ENCODE peak calls at places on chromosomes 11 and 22, in seven cellular contexts. O is K562, Q is HepG2, N is WTC11, K is HCT116, B is HEK293T, P is GM12878. Z is an unnamed sample.

GRCh38 chr22:35997438-35997837 is 31.2 kb downstream of the RBFOX2 start:
- DNase-seq in P (no peak), O (no peak), K (no peak), N (no peak), Q (no peak), B (no peak), Z (no peak)

GRCh38 chr11:118632577-118633318 is 25.3 kb downstream of the PHLDB1 start:
- DNase-seq in K (no peak), Q (no peak), N (no peak), O (no peak), P (no peak), B (no peak), Z (no peak)

GRCh38 chr22:19986410-19987341 is 29.9 kb downstream of the ARVCF start:
- DNase-seq in K (no peak), B (peak; percentile 99), N (peak; percentile 83), Q (peak; percentile 42), P (no peak), O (peak; percentile 100), Z (no peak)

GRCh38 chr11:110130642-110131238 is 37.5 kb downstream of the ZC3H12C start:
- DNase-seq in Q (no peak), K (no peak), O (no peak), P (no peak), B (peak; percentile 50), N (peak; percentile 13), Z (peak; percentile 0)

GRCh38 chr11:122213111-122213510 is 97.1 kb upstream of the BLID start:
- DNase-seq in Q (no peak), B (no peak), O (no peak), N (no peak), P (no peak), K (no peak), Z (no peak)

GRCh38 chr22:31230871-31231621 is 18.9 kb downstream of the LIMK2 start:
- DNase-seq in K (no peak), Q (peak; percentile 83), N (no peak), B (peak; percentile 72), P (no peak), O (no peak), Z (no peak)

GRCh38 chr22:44917372-44918165 is 92.2 kb downstream of the PHF21B start:
- DNase-seq in K (no peak), B (no peak), N (no peak), P (no peak), O (no peak), Q (no peak), Z (no peak)

GRCh38 chr11:123493393-123494063 is 63.5 kb downstream of the GRAMD1B start:
- DNase-seq in O (no peak), Q (no peak), B (no peak), N (no peak), P (no peak), K (no peak), Z (no peak)

GRCh38 chr11:117468888-117469287 is 141.2 kb downstream of the CEP164 start:
- DNase-seq in B (peak; percentile 31), Q (no peak), O (no peak), K (no peak), N (peak; percentile 33), P (no peak), Z (no peak)

GRCh38 chr11:104968856-104969776 is 742 bp upstream of the CASP4 start:
- DNase-seq in N (peak; percentile 34), O (no peak), Q (peak; percentile 50), P (no peak), B (no peak), K (no peak), Z (peak; percentile 52)

GRCh38 chr11:35178862-35179261 is 39.9 kb downstream of the CD44 start:
- DNase-seq in N (no peak), K (no peak), Q (no peak), O (no peak), P (no peak), B (no peak), Z (no peak)

GRCh38 chr11:39628311-39628710 is 1831.1 kb downstream of the LRRC4C start:
- DNase-seq in N (no peak), B (no peak), P (no peak), Q (no peak), K (no peak), O (no peak), Z (no peak)

GRCh38 chr22:45336971-45337431 is 27.3 kb downstream of the FAM118A start:
- DNase-seq in Q (no peak), P (no peak), O (no peak), B (no peak), N (no peak), K (no peak), Z (no peak)

GRCh38 chr22:24580276-24580675 is 12.6 kb downstream of the LRRC75B start:
- DNase-seq in P (no peak), N (no peak), B (no peak), Q (no peak), O (no peak), K (no peak), Z (no peak)

GRCh38 chr11:104765401-104765800 is 132.9 kb downstream of the CASP12 start:
- DNase-seq in P (no peak), B (no peak), K (no peak), Q (no peak), O (no peak), N (no peak), Z (no peak)

GRCh38 chr11:131668867-131669780 is 298.7 kb downstream of the NTM start:
- DNase-seq in N (peak; percentile 84), O (peak; percentile 84), Q (peak; percentile 17), B (peak; percentile 68), K (peak; percentile 6), P (no peak), Z (peak; percentile 91)

GRCh38 chr11:122743949-122744876 is 88.7 kb downstream of the UBASH3B start:
- DNase-seq in N (no peak), O (no peak), P (peak; percentile 55), B (no peak), K (no peak), Q (no peak), Z (no peak)

GRCh38 chr11:47797633-47798032 is 30.5 kb upstream of the FNBP4 start:
- DNase-seq in O (no peak), N (no peak), B (no peak), P (no peak), Q (no peak), K (no peak), Z (no peak)

GRCh38 chr11:46119053-46119351 is 2.3 kb downstream of the PHF21A start:
- DNase-seq in B (no peak), Q (no peak), N (no peak), O (no peak), P (no peak), K (no peak), Z (no peak)

GRCh38 chr11:42234381-42235035 is 775.1 kb upstream of the LRRC4C start:
- DNase-seq in B (no peak), O (no peak), Q (no peak), P (no peak), K (no peak), N (no peak), Z (no peak)

GRCh38 chr22:44710474-44711235 is 8.7 kb downstream of the PRR5 start:
- DNase-seq in P (no peak), Q (no peak), N (no peak), O (peak; percentile 22), K (no peak), B (no peak), Z (no peak)

GRCh38 chr11:126100681-126101080 is 38.0 kb upstream of the CDON start:
- DNase-seq in K (no peak), P (no peak), O (no peak), Q (no peak), N (no peak), B (no peak), Z (no peak)

GRCh38 chr22:40081662-40082061 is 86.9 kb downstream of the FAM83F start:
- DNase-seq in K (no peak), B (no peak), Q (no peak), N (no peak), O (no peak), P (no peak), Z (no peak)

GRCh38 chr11:78420796-78421209 is 3.2 kb upstream of the GAB2 start:
- DNase-seq in B (no peak), K (no peak), O (no peak), P (no peak), N (no peak), Q (no peak), Z (no peak)

GRCh38 chr11:67641302-67642147 is 2.0 kb upstream of the TBX10 start:
- DNase-seq in O (no peak), K (no peak), N (no peak), B (no peak), P (no peak), Q (peak; percentile 32), Z (no peak)

GRCh38 chr22:49954991-49955580 is 5.5 kb upstream of the PIM3 start:
- DNase-seq in B (no peak), O (no peak), N (no peak), P (no peak), K (no peak), Q (no peak), Z (no peak)

GRCh38 chr11:117551761-117552343 is 224.2 kb downstream of the CEP164 start:
- DNase-seq in B (no peak), N (no peak), P (no peak), K (no peak), O (no peak), Q (no peak), Z (no peak)

GRCh38 chr11:108734956-108735559 is 70.2 kb downstream of the DDX10 start:
- DNase-seq in N (no peak), O (peak; percentile 42), P (no peak), K (peak; percentile 8), B (no peak), Q (peak; percentile 21), Z (no peak)

GRCh38 chr11:1074244-1075221 is at the start of gene MUC2:
- DNase-seq in Q (no peak), O (no peak), K (no peak), N (peak; percentile 15), P (no peak), B (no peak), Z (no peak)
- TF ChIP-seq SP1 in Q (no peak), O (no peak), K (no peak), N (no peak), P (no peak), B (no peak), Z (no peak)

GRCh38 chr11:87753143-87753542 is 422.1 kb downstream of the RAB38 start:
- DNase-seq in B (no peak), P (no peak), K (no peak), O (no peak), N (no peak), Q (no peak), Z (no peak)

DNA sequence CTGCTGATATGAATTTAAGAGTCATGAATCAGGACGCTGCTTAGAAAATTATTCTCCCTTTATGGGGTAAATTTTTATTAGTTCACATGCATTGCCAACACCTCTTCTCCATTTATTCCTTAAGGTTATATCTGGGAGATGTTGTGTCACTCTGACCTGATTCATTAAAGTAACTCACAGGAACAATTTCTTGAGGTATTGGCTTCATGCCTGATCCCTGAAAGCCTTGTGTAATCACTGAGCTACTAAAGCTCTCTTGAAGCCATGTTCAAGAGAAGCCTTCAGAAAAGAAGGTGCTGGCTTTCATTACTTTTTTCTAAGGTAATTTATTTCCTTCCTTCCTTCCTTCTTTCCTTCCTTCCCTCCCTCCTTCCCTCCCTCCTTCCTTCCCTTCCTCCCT is 420.6 kb downstream of the RAB38 start:
- DNase-seq in P (no peak), N (no peak), B (no peak), O (no peak), Q (no peak), K (no peak), Z (no peak)
- TF ChIP-seq SP1 in P (no peak), N (no peak), B (no peak), O (no peak), Q (no peak), K (no peak), Z (no peak)

GRCh38 chr11:44538375-44539054 is 26.9 kb upstream of the CD82 start:
- DNase-seq in O (peak; percentile 85), N (peak; percentile 85), P (no peak), K (peak; percentile 52), Q (peak; percentile 48), B (peak; percentile 87), Z (peak; percentile 92)
- TF ChIP-seq SP1 in O (no peak), N (no peak), P (no peak), K (no peak), Q (no peak), B (no peak), Z (no peak)

GRCh38 chr22:37123649-37124048 is 14.1 kb upstream of the TMPRSS6 start:
- DNase-seq in B (no peak), N (no peak), K (no peak), P (no peak), O (peak; percentile 21), Q (no peak), Z (no peak)
- TF ChIP-seq SP1 in B (no peak), N (no peak), K (no peak), P (no peak), O (no peak), Q (no peak), Z (no peak)